ENCODE peak calls at places on chromosomes 5 and 9, in ten cellular contexts. R, S, O, F, H, M, Q, A, C and X are unnamed samples.

GRCh38 chr5:173554989-173555705 is 61.3 kb downstream of the BOD1 start:
- DNase-seq in R (peak; percentile 69), S (no peak), O (no peak), F (no peak), H (no peak), M (no peak), Q (no peak), A (no peak), C (no peak), X (no peak)

GRCh38 chr5:179862891-179863290 is 4.3 kb upstream of the MRNIP start:
- DNase-seq in R (no peak), S (no peak), O (no peak), F (no peak), H (no peak), M (no peak), Q (no peak), A (no peak), C (no peak), X (no peak)

GRCh38 chr9:131776473-131776872 is 36.6 kb upstream of the RAPGEF1 start:
- DNase-seq in R (peak; percentile 46), S (no peak), O (peak; percentile 49), F (peak; percentile 57), H (no peak), M (peak; percentile 82), Q (peak; percentile 61), A (peak; percentile 7), C (no peak), X (no peak)

GRCh38 chr9:133705576-133705975 is 32.6 kb downstream of the SARDH start:
- DNase-seq in R (no peak), S (no peak), O (no peak), F (no peak), H (no peak), M (no peak), Q (no peak), A (no peak), C (no peak), X (no peak)

GRCh38 chr9:105067895-105068580 is 140.1 kb upstream of the ABCA1 start:
- DNase-seq in R (no peak), S (peak; percentile 37), O (no peak), F (no peak), H (no peak), M (no peak), Q (no peak), A (no peak), C (no peak), X (no peak)

GRCh38 chr5:177453852-177454396 is 7.3 kb downstream of the PRR7 start:
- DNase-seq in R (no peak), S (no peak), O (no peak), F (peak; percentile 45), H (no peak), M (no peak), Q (peak; percentile 50), A (no peak), C (no peak), X (no peak)

GRCh38 chr5:1034986-1035385 is 26.4 kb downstream of the NKD2 start:
- DNase-seq in R (no peak), S (no peak), O (no peak), F (no peak), H (no peak), M (no peak), Q (no peak), A (no peak), C (no peak), X (no peak)

GRCh38 chr5:151093476-151093889 is 12.6 kb upstream of the TNIP1 start:
- DNase-seq in R (no peak), S (peak; percentile 60), O (no peak), F (no peak), H (no peak), M (no peak), Q (no peak), A (no peak), C (no peak), X (peak; percentile 57)

GRCh38 chr5:5726401-5726800 is 303.9 kb downstream of the ICE1 start:
- DNase-seq in R (no peak), S (no peak), O (no peak), F (no peak), H (no peak), M (no peak), Q (no peak), A (no peak), C (no peak), X (no peak)

GRCh38 chr9:26870292-26870691 is 22.3 kb downstream of the CAAP1 start:
- DNase-seq in R (no peak), S (no peak), O (no peak), F (no peak), H (no peak), M (no peak), Q (no peak), A (no peak), C (no peak), X (no peak)

GRCh38 chr5:37825334-37825915 is 14.4 kb downstream of the GDNF start:
- DNase-seq in R (no peak), S (no peak), O (no peak), F (no peak), H (no peak), M (no peak), Q (no peak), A (no peak), C (no peak), X (no peak)

GRCh38 chr9:105328872-105329728 is 84.6 kb downstream of the SLC44A1 start:
- DNase-seq in R (no peak), S (no peak), O (no peak), F (no peak), H (no peak), M (no peak), Q (no peak), A (no peak), C (no peak), X (no peak)

GRCh38 chr5:103021310-103021709 is 98.6 kb downstream of the GIN1 start:
- DNase-seq in R (no peak), S (no peak), O (no peak), F (no peak), H (no peak), M (no peak), Q (no peak), A (no peak), C (no peak), X (no peak)

GRCh38 chr9:136689108-136689460 is 1.8 kb upstream of the AGPAT2 start:
- DNase-seq in R (no peak), S (no peak), O (no peak), F (no peak), H (no peak), M (no peak), Q (no peak), A (no peak), C (no peak), X (no peak)